ENCODE peak calls at places on chromosome 21, in five cellular contexts. B, C, Z, D and E are unnamed samples.

GRCh38 chr21:14403681-14404318 is 20.9 kb upstream of the HSPA13 start:
- DNase-seq in B (peak), C (no peak), Z (peak), D (peak), E (no peak)

GRCh38 chr21:39175154-39175553 is 8.1 kb downstream of the PSMG1 start:
- DNase-seq in B (no peak), C (no peak), Z (no peak), D (no peak), E (no peak)

GRCh38 chr21:44390886-44391285 is 37.5 kb downstream of the TRPM2 start:
- DNase-seq in B (no peak), C (no peak), Z (no peak), D (no peak), E (no peak)

GRCh38 chr21:26717146-26717739 is 128.0 kb downstream of the ADAMTS1 start:
- DNase-seq in B (no peak), C (no peak), Z (peak), D (no peak), E (no peak)

GRCh38 chr21:41250519-41250918 is 66.1 kb upstream of the FAM3B start:
- DNase-seq in B (no peak), C (no peak), Z (no peak), D (no peak), E (no peak)

GRCh38 chr21:21997390-21998333 is 999.5 kb downstream of the NCAM2 start:
- DNase-seq in B (no peak), C (no peak), Z (no peak), D (no peak), E (no peak)

GRCh38 chr21:36749935-36750578 is 51.1 kb downstream of the SIM2 start:
- DNase-seq in B (no peak), C (no peak), Z (no peak), D (no peak), E (no peak)

GRCh38 chr21:36909901-36910561 is 56.4 kb downstream of the HLCS start:
- DNase-seq in B (peak), C (no peak), Z (no peak), D (no peak), E (no peak)

GRCh38 chr21:36757246-36757645 is 58.3 kb downstream of the SIM2 start:
- DNase-seq in B (no peak), C (no peak), Z (no peak), D (no peak), E (no peak)

GRCh38 chr21:34603002-34603709 is 11.8 kb downstream of the RCAN1 start:
- DNase-seq in B (peak), C (no peak), Z (peak), D (no peak), E (peak)

GRCh38 chr21:14251336-14251735 is 35.4 kb downstream of the RBM11 start:
- DNase-seq in B (no peak), C (no peak), Z (no peak), D (no peak), E (no peak)

GRCh38 chr21:17777321-17777720 is 41.8 kb downstream of the C21orf91 start:
- DNase-seq in B (no peak), C (no peak), Z (no peak), D (no peak), E (no peak)

GRCh38 chr21:34800797-34801518 is 132.2 kb downstream of the CLIC6 start:
- DNase-seq in B (no peak), C (no peak), Z (no peak), D (no peak), E (no peak)

GRCh38 chr21:29187939-29188338 is 57.5 kb downstream of the MAP3K7CL start:
- DNase-seq in B (peak), C (no peak), Z (no peak), D (no peak), E (no peak)

GRCh38 chr21:33028271-33028670 is 2.5 kb downstream of the OLIG2 start:
- DNase-seq in B (no peak), C (no peak), Z (no peak), D (no peak), E (no peak)

GRCh38 chr21:31660134-31660565 is 657 bp downstream of the SOD1 start:
- DNase-seq in B (no peak), C (peak), Z (no peak), D (no peak), E (no peak)

GRCh38 chr21:35543746-35544145 is 494.6 kb upstream of the RUNX1 start:
- DNase-seq in B (no peak), C (no peak), Z (no peak), D (no peak), E (no peak)

GRCh38 chr21:42479582-42479981 is 16.4 kb downstream of the RSPH1 start:
- DNase-seq in B (no peak), C (no peak), Z (no peak), D (no peak), E (no peak)

GRCh38 chr21:37101384-37101783 is 28.3 kb downstream of the TTC3 start:
- DNase-seq in B (no peak), C (no peak), Z (no peak), D (no peak), E (no peak)

GRCh38 chr21:38912789-38913119 is 107.0 kb downstream of the ETS2 start:
- DNase-seq in B (no peak), C (no peak), Z (no peak), D (no peak), E (no peak)

GRCh38 chr21:35314896-35315582 is 265.9 kb upstream of the RUNX1 start:
- DNase-seq in B (no peak), C (no peak), Z (no peak), D (no peak), E (no peak)

GRCh38 chr21:27643326-27643725 is 676.4 kb upstream of the ADAMTS5 start:
- DNase-seq in B (no peak), C (no peak), Z (no peak), D (no peak), E (no peak)

GRCh38 chr21:37530901-37531351 is 164.4 kb downstream of the DYRK1A start:
- DNase-seq in B (no peak), C (no peak), Z (no peak), D (no peak), E (no peak)

GRCh38 chr21:39647476-39647875 is 34.7 kb downstream of the B3GALT5 start:
- DNase-seq in B (no peak), C (no peak), Z (no peak), D (no peak), E (no peak)

GRCh38 chr21:42468511-42469131 is 27.4 kb downstream of the RSPH1 start:
- DNase-seq in B (no peak), C (no peak), Z (no peak), D (no peak), E (no peak)

GRCh38 chr21:32103361-32103760 is 175.5 kb downstream of the MIS18A start:
- DNase-seq in B (no peak), C (no peak), Z (peak), D (no peak), E (no peak)

GRCh38 chr21:37060296-37060695 is 12.6 kb downstream of the PIGP start:
- DNase-seq in B (peak), C (no peak), Z (no peak), D (no peak), E (no peak)

GRCh38 chr21:27722095-27722494 is 755.2 kb upstream of the ADAMTS5 start:
- DNase-seq in B (no peak), C (no peak), Z (no peak), D (no peak), E (no peak)

GRCh38 chr21:42081931-42082381 is 10.8 kb downstream of the UMODL1 start:
- DNase-seq in B (no peak), C (no peak), Z (no peak), D (no peak), E (no peak)

GRCh38 chr21:40507978-40508377 is 339.0 kb downstream of the DSCAM start:
- DNase-seq in B (peak), C (no peak), Z (no peak), D (no peak), E (no peak)

GRCh38 chr21:33362044-33362555 is 37.3 kb downstream of the IFNAR1 start:
- DNase-seq in B (no peak), C (no peak), Z (no peak), D (no peak), E (no peak)

GRCh38 chr21:42261832-42262200 is 42.9 kb downstream of the ABCG1 start:
- DNase-seq in B (no peak), C (no peak), Z (no peak), D (no peak), E (no peak)

DNA sequence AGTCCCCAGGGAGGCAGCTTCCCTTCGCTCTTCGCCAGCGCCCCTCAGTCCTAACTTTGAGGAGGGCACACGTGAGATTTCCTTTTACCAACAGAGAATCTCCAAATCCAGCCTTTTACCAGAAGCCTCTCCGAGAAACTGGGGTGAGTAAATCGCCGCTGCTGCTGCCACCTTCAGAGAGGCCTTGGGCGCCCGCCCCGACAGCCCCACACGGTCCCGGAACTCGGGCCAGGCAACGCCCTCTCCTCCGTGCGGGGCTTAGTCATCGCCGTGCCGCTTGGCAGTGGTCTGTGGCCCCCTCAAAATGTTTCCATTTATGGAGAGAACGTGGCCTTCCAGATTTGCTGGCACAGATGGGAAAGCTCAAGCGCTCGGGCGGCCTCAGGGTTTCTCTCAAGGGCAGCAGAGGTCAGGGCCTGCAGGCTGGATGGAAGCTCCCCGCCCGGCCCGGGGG is 41.4 kb upstream of the COL6A2 start:
- DNase-seq in B (no peak), C (no peak), Z (no peak), D (no peak), E (no peak)
- TF ChIP-seq POLR2A in B (no peak), C (no peak), Z (no peak), D (no peak), E (no peak)

DNA sequence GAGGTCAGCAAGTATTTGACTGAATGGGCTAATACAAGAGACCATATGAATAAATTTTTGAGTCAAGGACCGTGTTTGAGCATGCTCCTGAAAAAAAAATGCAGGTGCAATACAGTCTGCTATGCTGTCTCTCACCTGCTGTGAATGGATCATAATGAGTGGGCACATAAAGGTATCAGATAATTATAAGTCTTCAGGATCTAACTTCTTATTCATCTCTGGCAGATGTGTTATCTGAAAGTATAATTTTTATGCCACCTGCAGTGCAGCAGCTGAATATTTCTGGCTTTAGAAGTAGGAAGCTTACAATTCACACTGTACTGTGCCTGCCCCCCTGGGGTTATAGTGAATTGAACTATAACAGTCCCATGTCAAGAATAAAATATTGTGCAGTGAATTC is 333.3 kb downstream of the MRPL39 start:
- DNase-seq in B (no peak), C (no peak), Z (no peak), D (no peak), E (no peak)
- TF ChIP-seq TAF1 in B (no peak), C (no peak), Z (no peak), D (no peak), E (no peak)

DNA sequence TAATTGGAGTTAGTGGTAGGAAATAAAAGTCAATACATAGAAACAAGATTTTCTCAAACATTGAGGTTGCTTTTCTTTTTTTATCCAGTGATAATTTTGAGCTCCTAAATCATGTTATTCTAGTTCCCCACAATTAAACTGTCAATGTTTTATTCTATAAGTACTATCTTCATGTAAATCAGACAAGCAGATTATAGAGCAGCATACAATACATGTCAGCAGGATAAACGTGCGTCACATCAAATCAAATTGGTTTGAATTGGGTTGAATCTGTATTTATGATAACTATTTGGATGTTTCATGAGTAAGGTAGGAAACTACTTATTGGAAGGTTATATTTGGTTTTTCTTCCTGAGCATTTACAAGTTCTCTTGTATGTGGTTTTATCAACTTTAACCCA is 2028.7 kb downstream of the NCAM2 start:
- DNase-seq in B (no peak), C (no peak), Z (no peak), D (no peak), E (no peak)
- TF ChIP-seq POLR2AphosphoS5 in B (no peak), C (no peak), Z (no peak), D (no peak), E (no peak)

DNA sequence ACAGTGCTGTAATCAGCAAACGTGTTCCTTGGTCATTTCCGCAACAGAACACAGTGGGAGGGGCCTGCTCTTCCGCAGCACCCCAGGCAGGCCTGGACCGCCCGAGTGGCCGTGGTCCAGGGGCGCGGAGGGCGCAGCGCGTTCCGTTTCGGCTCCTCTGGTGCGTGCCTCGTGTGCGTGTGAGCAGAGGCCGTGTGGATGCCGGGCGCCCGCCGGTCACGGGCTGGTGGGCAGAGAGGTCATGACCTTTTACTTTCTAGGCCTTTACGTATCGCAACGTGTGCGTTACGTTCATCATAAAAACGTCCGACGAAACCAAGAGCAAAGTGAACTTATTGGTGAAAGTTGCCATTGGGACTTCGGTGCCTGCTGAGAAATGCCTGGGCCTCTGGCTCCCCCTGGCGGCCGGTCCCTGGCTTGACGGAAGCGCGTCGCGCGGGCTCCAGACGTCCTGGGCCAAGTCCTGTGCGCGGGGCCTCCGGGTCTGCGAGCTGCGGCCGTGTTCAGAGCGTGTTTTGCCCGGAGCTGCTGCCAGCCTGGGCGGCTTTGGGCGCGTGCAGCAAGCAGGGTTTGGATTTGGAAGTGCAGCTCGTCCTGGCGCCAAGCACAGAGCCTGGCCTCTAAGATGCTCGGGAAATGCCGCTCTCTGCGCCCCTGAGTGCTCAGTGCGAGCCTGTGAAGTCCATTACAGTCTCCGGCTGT is 34.4 kb downstream of the COL18A1 start:
- DNase-seq in B (peak), C (peak), Z (peak), D (no peak), E (peak)
- TF ChIP-seq POLR2A in B (no peak), C (no peak), Z (no peak), D (no peak), E (no peak)